ENCODE peak calls at places on chromosome 7, in five cellular contexts. L is K562, N is A549, V is H1, D is HepG2. M is an unnamed sample.

GRCh38 chr7:81638216-81638615 is 131.6 kb downstream of the HGF start:
- DNase-seq in L (no peak), N (peak; percentile 6), V (no peak), D (peak; percentile 29), M (no peak)

GRCh38 chr7:84139986-84140729 is 54.4 kb downstream of the SEMA3A start:
- DNase-seq in L (no peak), N (no peak), V (no peak), D (peak; percentile 79), M (no peak)

GRCh38 chr7:26850193-26850651 is 14.2 kb downstream of the SKAP2 start:
- DNase-seq in L (no peak), N (no peak), V (no peak), D (no peak), M (no peak)

GRCh38 chr7:81232084-81232799 is 313.4 kb upstream of the SEMA3C start:
- DNase-seq in L (no peak), N (no peak), V (no peak), D (no peak), M (no peak)

GRCh38 chr7:137656227-137656849 is 190.4 kb downstream of the DGKI start:
- DNase-seq in L (peak; percentile 72), N (peak; percentile 59), V (peak; percentile 89), D (peak; percentile 59), M (peak; percentile 20)

GRCh38 chr7:135672560-135673359 is 10.4 kb downstream of the STMP1 start:
- DNase-seq in L (peak; percentile 64), N (peak; percentile 68), V (no peak), D (peak; percentile 48), M (no peak)

GRCh38 chr7:45703911-45704682 is 129.9 kb downstream of the ADCY1 start:
- DNase-seq in L (no peak), N (no peak), V (no peak), D (no peak), M (no peak)

GRCh38 chr7:148799893-148800545 is 84.1 kb downstream of the EZH2 start:
- DNase-seq in L (no peak), N (no peak), V (no peak), D (no peak), M (no peak)

GRCh38 chr7:46032936-46033335 is 111.9 kb upstream of the IGFBP3 start:
- DNase-seq in L (no peak), N (no peak), V (no peak), D (no peak), M (no peak)

GRCh38 chr7:151494569-151495284 is 25.0 kb downstream of the RHEB start:
- DNase-seq in L (no peak), N (no peak), V (no peak), D (peak; percentile 28), M (no peak)

GRCh38 chr7:81510122-81510521 is 259.7 kb downstream of the HGF start:
- DNase-seq in L (no peak), N (no peak), V (no peak), D (no peak), M (no peak)

GRCh38 chr7:30134011-30134410 is 775 bp upstream of the MTURN start:
- DNase-seq in L (no peak), N (no peak), V (no peak), D (no peak), M (no peak)

GRCh38 chr7:142457146-142457703 is 199.4 kb upstream of the PRSS58 start:
- DNase-seq in L (no peak), N (no peak), V (no peak), D (no peak), M (no peak)

GRCh38 chr7:154910125-154910524 is 92.8 kb downstream of the PAXIP1 start:
- DNase-seq in L (no peak), N (no peak), V (no peak), D (no peak), M (no peak)

GRCh38 chr7:92177362-92177761 is 1.6 kb downstream of the LRRD1 start:
- DNase-seq in L (no peak), N (no peak), V (no peak), D (no peak), M (no peak)

GRCh38 chr7:142323706-142324105 is 65.8 kb upstream of the PRSS58 start:
- DNase-seq in L (peak; percentile 67), N (peak; percentile 17), V (peak; percentile 90), D (peak; percentile 13), M (no peak)

GRCh38 chr7:106618480-106618879 is 42.5 kb downstream of the CCDC71L start:
- DNase-seq in L (no peak), N (no peak), V (no peak), D (no peak), M (no peak)

GRCh38 chr7:157056246-157056645 is 45.8 kb upstream of the MNX1 start:
- DNase-seq in L (peak; percentile 61), N (no peak), V (no peak), D (no peak), M (no peak)

GRCh38 chr7:1302936-1303335 is 70.3 kb downstream of the UNCX start:
- DNase-seq in L (no peak), N (no peak), V (no peak), D (no peak), M (no peak)

GRCh38 chr7:157080111-157080730 is 58.5 kb upstream of the UBE3C start:
- DNase-seq in L (no peak), N (no peak), V (no peak), D (no peak), M (no peak)

GRCh38 chr7:2353650-2354172 is 916 bp upstream of the EIF3B start:
- DNase-seq in L (peak; percentile 93), N (peak; percentile 95), V (no peak), D (peak; percentile 78), M (peak; percentile 63)

GRCh38 chr7:2205036-2205780 is 27.5 kb downstream of the MAD1L1 start:
- DNase-seq in L (no peak), N (no peak), V (no peak), D (no peak), M (no peak)

GRCh38 chr7:152076324-152076821 is 50.9 kb downstream of the GALNT11 start:
- DNase-seq in L (peak; percentile 65), N (peak; percentile 40), V (peak; percentile 77), D (peak; percentile 18), M (no peak)

DNA sequence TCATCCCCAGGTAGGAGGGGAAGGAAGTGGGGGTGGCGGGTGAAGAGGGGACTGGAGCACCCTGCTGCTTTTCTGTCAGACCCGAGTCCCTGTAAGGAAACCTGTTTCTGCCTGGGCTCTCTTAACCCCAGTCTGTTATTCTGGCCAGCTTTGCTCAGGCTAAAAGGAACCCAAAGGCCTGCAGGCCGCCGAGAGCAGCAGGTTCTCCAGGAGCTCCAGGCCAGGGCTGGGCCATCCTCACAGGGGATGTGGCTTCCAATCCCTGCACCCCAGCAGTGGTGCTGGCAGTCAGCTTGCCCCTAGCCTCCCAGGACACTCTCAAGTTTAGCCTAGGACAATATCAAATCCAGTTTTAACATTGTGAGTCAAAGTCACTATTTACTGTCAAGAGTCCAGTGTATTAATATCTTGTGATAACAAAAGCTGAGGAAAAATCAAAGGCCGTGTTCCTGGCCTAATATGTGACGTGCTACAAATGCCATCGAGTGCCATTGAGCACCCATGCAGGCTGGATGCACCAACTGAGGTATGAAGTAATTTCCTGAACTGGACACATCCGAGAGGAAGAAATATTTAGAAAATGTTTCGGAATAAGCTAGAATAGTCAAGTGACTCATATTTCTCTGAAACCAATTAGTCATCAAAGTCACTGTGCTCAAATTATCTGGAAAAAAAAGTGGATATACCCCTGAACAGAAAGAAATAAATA is 7.0 kb downstream of the PKD1L1 start:
- DNase-seq in L (no peak), N (no peak), V (no peak), D (no peak), M (no peak)
- TF ChIP-seq HDAC2 in L (no peak), N (no peak), V (no peak), D (no peak), M (no peak)

DNA sequence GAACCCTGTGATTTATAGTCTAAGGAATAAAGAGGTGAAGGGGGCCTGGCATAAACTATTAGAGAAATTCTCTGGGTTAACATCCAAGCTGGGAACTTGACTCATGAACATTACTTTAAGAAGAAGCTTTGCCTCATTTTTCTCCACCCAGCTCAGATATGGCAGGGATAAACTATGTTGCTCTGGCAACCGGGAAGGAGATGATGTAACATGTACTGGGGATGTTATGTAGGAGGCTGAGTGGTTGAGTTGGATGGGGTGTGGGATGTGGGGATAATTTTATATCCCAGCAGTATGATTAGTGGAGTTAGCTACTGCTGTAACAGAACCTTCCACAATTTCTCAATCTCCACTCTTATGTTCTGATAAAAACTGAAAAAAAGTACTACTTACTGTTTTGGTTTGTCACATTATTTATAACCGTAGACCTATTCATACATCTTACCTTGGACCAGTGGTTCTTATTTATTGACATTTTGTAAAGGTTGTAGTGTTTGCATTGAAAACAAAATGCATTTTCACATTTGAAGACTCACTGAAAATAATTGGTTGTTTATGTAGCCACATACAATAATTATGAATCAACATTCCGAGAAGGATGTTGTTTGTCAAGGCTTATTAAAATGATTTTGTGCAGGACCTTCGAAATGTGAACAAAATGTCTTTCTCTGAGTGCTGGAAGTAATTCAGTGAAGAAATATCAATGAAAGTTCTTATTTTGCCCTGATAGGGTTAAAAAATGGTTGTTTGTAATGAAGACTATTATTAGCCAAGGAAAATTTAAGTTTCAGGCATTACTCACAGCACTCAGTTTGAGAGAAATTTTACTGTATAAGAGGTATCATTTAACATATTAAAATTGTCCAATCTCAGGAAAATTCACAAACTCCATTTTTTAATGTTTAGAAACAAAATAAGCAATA is 1.3 kb downstream of the OR2F2 start:
- DNase-seq in L (no peak), N (no peak), V (no peak), D (no peak), M (no peak)
- TF ChIP-seq HDAC2 in L (no peak), N (no peak), V (no peak), D (no peak), M (no peak)

GRCh38 chr7:37505750-37506353 is 57.2 kb upstream of the ELMO1 start:
- DNase-seq in L (no peak), N (no peak), V (no peak), D (no peak), M (no peak)

GRCh38 chr7:37510043-37510634 is 61.5 kb upstream of the ELMO1 start:
- DNase-seq in L (peak; percentile 24), N (peak; percentile 18), V (no peak), D (peak; percentile 4), M (no peak)

GRCh38 chr7:37511852-37512377 is 63.3 kb upstream of the ELMO1 start:
- DNase-seq in L (no peak), N (no peak), V (no peak), D (no peak), M (no peak)

GRCh38 chr7:37504791-37505190 is 56.1 kb upstream of the ELMO1 start:
- DNase-seq in L (no peak), N (no peak), V (no peak), D (no peak), M (no peak)

DNA sequence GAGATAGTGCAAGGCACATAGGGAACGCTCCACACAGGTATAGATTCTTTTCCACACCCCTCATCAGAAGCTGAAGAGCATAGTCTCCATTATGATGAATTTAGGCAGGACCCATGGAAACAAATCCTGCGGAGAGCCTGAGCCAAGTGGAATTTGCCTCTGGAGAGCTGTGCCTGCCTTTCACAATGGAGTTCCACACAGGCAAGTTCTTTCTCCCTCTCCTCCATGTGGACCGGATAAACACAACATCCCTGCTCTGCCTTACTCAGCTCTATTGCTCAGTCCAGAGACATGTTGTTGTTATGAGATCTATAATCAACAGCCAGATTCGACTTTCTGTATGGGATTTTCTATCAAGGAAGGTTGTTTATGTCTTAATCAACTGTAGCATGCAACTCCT is 59.4 kb upstream of the ELMO1 start:
- DNase-seq in L (no peak), N (no peak), V (no peak), D (no peak), M (no peak)
- TF ChIP-seq HDAC2 in L (no peak), N (no peak), V (no peak), D (no peak), M (no peak)

DNA sequence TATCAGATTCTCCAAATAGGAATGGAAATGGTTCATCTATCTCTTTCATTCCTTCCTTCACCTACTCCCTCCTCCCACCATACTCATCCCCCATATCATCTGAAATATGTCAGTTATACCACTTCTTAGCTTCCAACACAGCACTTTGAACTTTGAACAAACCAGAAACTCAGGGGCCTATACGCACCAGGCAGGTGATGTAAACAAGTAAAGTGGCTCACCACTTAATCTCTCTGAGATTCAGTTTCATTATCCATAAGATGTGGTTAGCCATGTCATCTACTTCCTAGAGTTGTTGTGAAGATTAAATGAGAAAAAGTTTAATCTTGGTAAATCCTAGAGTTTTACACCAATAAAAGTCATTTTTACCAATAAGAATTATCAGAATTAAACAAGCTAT is 65.9 kb upstream of the LRRN3 start:
- DNase-seq in L (no peak), N (no peak), V (no peak), D (peak; percentile 47), M (no peak)
- TF ChIP-seq HDAC2 in L (no peak), N (no peak), V (no peak), D (no peak), M (no peak)

M was measured in GM12878.